ENCODE peak calls at places on chromosomes 2 and 18, in eight cellular contexts. B is GM23338; M is psoas muscle; L is CD8-positive, alpha-beta T cell; E is neuronal stem cell; O is lung; Z is right atrium auricular region; N is heart left ventricle. W is an unnamed sample.

GRCh38 chr18:78192044-78192443 is 787.6 kb upstream of the SALL3 start:
- DNase-seq in N (no peak), E (no peak), L (no peak), O (peak; percentile 80), Z (no peak), B (no peak), M (no peak), W (no peak)

GRCh38 chr2:195017890-195018289 is 639.1 kb upstream of the SLC39A10 start:
- DNase-seq in E (no peak), O (no peak), L (no peak), M (no peak), B (peak; percentile 26), N (no peak), Z (no peak), W (no peak)

GRCh38 chr2:36322108-36322507 is 33.5 kb upstream of the CRIM1 start:
- DNase-seq in B (peak; percentile 67), M (no peak), L (no peak), Z (no peak), E (no peak), N (no peak), O (no peak), W (no peak)

GRCh38 chr18:22964722-22965121 is 31.6 kb downstream of the RBBP8 start:
- DNase-seq in O (no peak), E (no peak), M (no peak), L (no peak), Z (no peak), B (no peak), N (no peak), W (no peak)

GRCh38 chr2:43343573-43344304 is 117.3 kb upstream of the ZFP36L2 start:
- DNase-seq in N (peak; percentile 84), Z (peak; percentile 94), E (no peak), B (no peak), O (peak; percentile 67), M (peak; percentile 71), L (no peak), W (no peak)

GRCh38 chr2:241598061-241598460 is 38.9 kb downstream of the THAP4 start:
- DNase-seq in O (no peak), L (no peak), B (no peak), E (no peak), Z (no peak), M (peak; percentile 77), N (no peak), W (no peak)

GRCh38 chr2:180991361-180991760 is 11.0 kb downstream of the UBE2E3 start:
- DNase-seq in B (peak; percentile 26), Z (no peak), O (no peak), M (no peak), L (no peak), E (no peak), N (no peak), W (no peak)

GRCh38 chr2:233165895-233166661 is 85.4 kb upstream of the ATG16L1 start:
- DNase-seq in M (peak; percentile 77), Z (peak; percentile 60), N (peak; percentile 74), E (no peak), O (peak; percentile 65), L (no peak), B (no peak), W (peak; percentile 25)

GRCh38 chr18:12393998-12394397 is 13.7 kb upstream of the PRELID3A start:
- DNase-seq in N (no peak), E (no peak), O (no peak), L (no peak), Z (no peak), M (no peak), B (no peak), W (no peak)

GRCh38 chr2:120773186-120773800 is 37.6 kb downstream of the GLI2 start:
- DNase-seq in E (no peak), O (no peak), N (peak; percentile 16), L (no peak), M (peak; percentile 24), B (no peak), Z (no peak), W (no peak)

DNA sequence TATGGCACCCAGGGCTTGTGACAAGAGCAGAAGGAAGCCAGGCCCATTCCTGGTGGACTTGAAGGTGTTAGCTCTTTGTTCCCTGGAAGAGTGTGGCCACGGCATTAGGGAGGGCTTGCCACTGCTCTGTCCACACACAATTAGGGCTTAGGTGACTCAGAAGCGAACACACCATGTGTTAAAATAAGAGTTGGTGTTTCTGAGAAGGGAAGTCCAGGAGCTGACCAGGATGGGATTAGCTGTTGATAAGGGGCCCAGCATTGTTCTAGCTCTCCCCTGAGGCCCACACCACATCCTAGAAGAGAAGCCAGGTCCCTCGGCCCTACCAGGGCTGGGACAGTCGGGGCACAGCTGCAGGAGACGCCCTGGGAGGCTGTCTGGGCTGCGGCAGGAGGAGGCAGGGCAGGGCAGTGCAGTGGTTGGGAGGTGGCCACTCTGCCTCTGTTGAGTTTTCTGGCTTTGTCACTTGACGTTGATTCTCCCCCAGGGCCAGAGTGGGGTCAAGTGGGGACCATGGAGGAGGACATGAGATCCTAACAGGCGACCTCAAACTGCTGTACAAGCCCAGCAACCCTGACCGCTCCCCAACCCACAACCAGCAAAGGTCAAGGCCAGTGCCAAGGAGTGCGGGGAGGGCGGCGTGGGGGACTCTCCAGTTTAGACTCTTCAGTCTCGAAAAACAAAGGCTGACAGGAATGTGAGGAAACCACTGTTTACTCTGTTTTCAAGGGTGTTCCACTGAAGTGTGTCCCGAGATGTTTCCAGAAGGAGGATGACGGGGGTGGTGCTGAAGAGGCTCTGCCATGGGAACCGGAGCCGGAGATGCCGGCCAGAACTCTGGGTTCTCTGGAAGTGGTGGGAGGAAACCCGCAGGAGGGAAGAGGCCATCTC is 16.8 kb downstream of the GNLY start:
- DNase-seq in O (peak; percentile 97), Z (peak; percentile 80), B (no peak), E (no peak), M (peak; percentile 67), N (peak; percentile 82), L (no peak), W (no peak)
- H3K27ac ChIP-seq in O (peak overlapping the region; percentile 76), Z (peak overlapping the region; percentile 84), B (no peak overlapping the region), E (no peak overlapping the region), M (peak overlapping the region; percentile 66), N (peak overlapping the region; percentile 94), L (no peak overlapping the region), W (no peak overlapping the region)

GRCh38 chr2:144517825-144518699 is 1.9 kb downstream of the ZEB2 start:
- DNase-seq in O (no peak), B (peak; percentile 53), E (no peak), N (no peak), Z (no peak), M (no peak), L (no peak), W (no peak)
- H3K4me1 ChIP-seq in O (no peaks in the 10 kb centered on the region), B (peaks cover 72% of the 10 kb centered on the region), E (peaks cover 14% of the 10 kb centered on the region), N (peaks cover 20% of the 10 kb centered on the region), Z (peaks cover 26% of the 10 kb centered on the region), M (peaks cover 16% of the 10 kb centered on the region), L (peaks cover 19% of the 10 kb centered on the region), W (peaks cover 36% of the 10 kb centered on the region)

DNA sequence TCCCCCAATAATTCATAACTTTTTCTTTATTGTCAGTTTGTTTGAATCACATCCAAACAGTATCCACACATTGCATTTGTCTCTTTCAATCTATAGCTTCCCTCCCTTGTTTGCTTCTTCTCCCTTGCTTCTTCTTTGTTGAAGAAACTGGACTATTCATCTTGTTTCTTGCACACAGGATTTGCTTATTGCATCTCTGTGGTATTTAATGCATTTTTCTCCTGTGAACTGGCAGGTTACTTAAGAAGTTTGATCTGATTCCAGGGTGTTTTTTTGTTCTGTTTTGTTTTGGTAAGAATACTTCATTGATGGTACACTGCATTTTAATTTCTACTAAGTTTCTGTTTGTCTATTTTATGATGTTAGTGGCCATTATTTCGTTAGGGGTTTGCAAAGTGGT is 166.8 kb downstream of the CAMKMT start:
- DNase-seq in Z (no peak), B (no peak), E (no peak), M (no peak), N (no peak), L (no peak), O (no peak), W (no peak)
- H3K4me3 ChIP-seq in Z (no peak overlapping the region), B (no peak overlapping the region), E (no peak overlapping the region), M (no peak overlapping the region), N (no peak overlapping the region), L (no peak overlapping the region), O (no peak overlapping the region), W (no peak overlapping the region)

GRCh38 chr2:175036582-175037018 is 31.4 kb upstream of the CHN1 start:
- DNase-seq in O (no peak), M (no peak), Z (no peak), B (peak; percentile 70), L (no peak), E (peak; percentile 9), N (no peak), W (no peak)
- H3K27ac ChIP-seq in O (no peak overlapping the region), M (no peak overlapping the region), Z (no peak overlapping the region), B (no peak overlapping the region), L (no peak overlapping the region), E (no peak overlapping the region), N (no peak overlapping the region), W (no peak overlapping the region)

GRCh38 chr2:107128381-107128780 is 242.4 kb upstream of the ST6GAL2 start:
- DNase-seq in O (no peak), E (no peak), B (no peak), N (no peak), Z (no peak), M (no peak), L (no peak), W (no peak)

GRCh38 chr2:107132141-107132540 is 246.2 kb upstream of the ST6GAL2 start:
- DNase-seq in M (no peak), L (no peak), B (no peak), O (no peak), N (no peak), E (no peak), Z (no peak), W (no peak)

GRCh38 chr2:107136749-107137148 is 250.8 kb upstream of the ST6GAL2 start:
- DNase-seq in Z (no peak), M (no peak), L (no peak), B (no peak), N (no peak), E (no peak), O (no peak), W (no peak)

GRCh38 chr2:107133412-107133811 is 247.4 kb upstream of the ST6GAL2 start:
- DNase-seq in Z (no peak), B (no peak), E (no peak), O (no peak), N (no peak), L (no peak), M (no peak), W (no peak)

GRCh38 chr2:107132746-107133145 is 246.8 kb upstream of the ST6GAL2 start:
- DNase-seq in M (no peak), Z (no peak), O (no peak), N (no peak), E (no peak), L (no peak), B (no peak), W (no peak)
- H3K4me1 ChIP-seq in M (no peaks in the 10 kb centered on the region), Z (no peaks in the 10 kb centered on the region), O (no peaks in the 10 kb centered on the region), N (no peaks in the 10 kb centered on the region), E (no peaks in the 10 kb centered on the region), L (no peaks in the 10 kb centered on the region), B (no peaks in the 10 kb centered on the region), W (no peaks in the 10 kb centered on the region)

DNA sequence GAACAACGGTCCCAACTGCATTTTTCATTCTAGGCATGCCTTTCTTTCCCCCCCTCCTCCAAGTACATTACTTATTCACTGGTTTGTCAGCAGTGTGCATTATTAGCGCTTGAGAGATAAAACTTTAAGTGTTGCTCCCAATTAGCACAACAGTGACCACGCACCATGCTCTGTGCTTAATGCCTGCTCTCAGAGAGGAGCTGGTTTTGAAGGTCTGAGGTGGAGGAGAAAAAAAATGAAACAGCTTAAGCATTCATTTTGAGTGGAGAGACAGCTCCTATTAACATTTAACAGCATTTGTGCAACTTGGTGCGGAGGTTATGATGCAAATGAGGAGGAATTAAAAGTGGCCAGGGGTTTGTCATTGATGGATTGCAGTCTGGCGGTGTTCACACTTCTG is 141.9 kb downstream of the FIGN start:
- DNase-seq in B (no peak), Z (no peak), M (no peak), N (no peak), O (no peak), L (no peak), E (no peak), W (no peak)
- H3K4me3 ChIP-seq in B (no peak overlapping the region), Z (no peak overlapping the region), M (no peak overlapping the region), N (no peak overlapping the region), O (no peak overlapping the region), L (no peak overlapping the region), E (peak overlapping the region; percentile 13), W (no peak overlapping the region)

GRCh38 chr2:197869030-197869429 is 64.6 kb downstream of the PLCL1 start:
- DNase-seq in L (no peak), B (no peak), M (no peak), N (no peak), E (no peak), O (no peak), Z (no peak), W (no peak)
- H3K27ac ChIP-seq in L (peak overlapping the region; percentile 40), B (no peak overlapping the region), M (no peak overlapping the region), N (peak overlapping the region; percentile 34), E (no peak overlapping the region), O (peak overlapping the region; percentile 60), Z (peak overlapping the region; percentile 63), W (no peak overlapping the region)

W was measured in CD8-positive, alpha-beta memory T cell.